ENCODE peak calls at places on chromosomes 4 and X, in eight cellular contexts. L is suprapubic skin; X is cardiac muscle cell; V is CD4-positive, alpha-beta memory T cell; E is colonic mucosa; D is stomach; G is HL-60; R is hepatocyte. W is an unnamed sample.

GRCh38 chr4:89356086-89356485 is 48.5 kb upstream of the GPRIN3 start:
- DNase-seq in X (no peak), V (no peak), D (peak), E (peak), R (no peak), G (no peak), L (no peak), W (no peak)

GRCh38 chr4:188812644-188813043 is 673.4 kb downstream of the TRIML1 start:
- DNase-seq in D (no peak), V (no peak), G (no peak), L (no peak), R (no peak), E (no peak), X (no peak), W (no peak)

GRCh38 chrX:120456973-120457372 is 12.1 kb downstream of the LAMP2 start:
- DNase-seq in R (no peak), L (no peak), X (no peak), V (peak), E (no peak), G (peak), D (no peak), W (peak)

GRCh38 chr4:6603128-6603527 is 28.1 kb downstream of the MAN2B2 start:
- DNase-seq in E (no peak), R (no peak), V (no peak), L (no peak), G (no peak), D (no peak), X (no peak), W (no peak)

GRCh38 chrX:107729558-107730297 is 45.9 kb downstream of the TSC22D3 start:
- DNase-seq in G (no peak), E (no peak), X (peak), V (no peak), D (no peak), R (peak), L (no peak), W (no peak)

GRCh38 chrX:136662976-136663375 is 15.0 kb downstream of the CD40LG start:
- DNase-seq in L (no peak), G (no peak), D (no peak), X (no peak), E (no peak), R (no peak), V (peak), W (no peak)

GRCh38 chr4:36399762-36400353 is 118.4 kb downstream of the DTHD1 start:
- DNase-seq in X (peak), E (peak), R (peak), D (no peak), L (no peak), G (peak), V (peak), W (peak)

GRCh38 chr4:158805628-158806471 is 37.0 kb downstream of the FNIP2 start:
- DNase-seq in G (peak), L (no peak), E (no peak), V (no peak), R (peak), X (no peak), D (peak), W (no peak)

GRCh38 chr4:138192113-138192512 is 50.0 kb downstream of the SLC7A11 start:
- DNase-seq in X (no peak), D (no peak), R (no peak), L (no peak), G (no peak), V (no peak), E (no peak), W (no peak)

GRCh38 chr4:112119358-112119783 is 25.9 kb upstream of the FAM241A start:
- DNase-seq in E (no peak), L (no peak), V (no peak), X (no peak), G (no peak), D (no peak), R (no peak), W (no peak)

GRCh38 chr4:55673424-55673823 is 37.3 kb upstream of the NMU start:
- DNase-seq in V (no peak), R (no peak), G (peak), E (no peak), D (no peak), X (no peak), L (no peak), W (no peak)

GRCh38 chrX:154806837-154807501 is 1.7 kb upstream of the MPP1 start:
- DNase-seq in E (no peak), X (no peak), D (no peak), R (no peak), V (no peak), G (no peak), L (no peak), W (no peak)

GRCh38 chr4:123941306-123941705 is 544.7 kb downstream of the SPRY1 start:
- DNase-seq in E (no peak), G (no peak), D (no peak), L (no peak), X (peak), R (no peak), V (no peak), W (no peak)

GRCh38 chr4:54940996-54941395 is 184.4 kb downstream of the KDR start:
- DNase-seq in G (no peak), L (no peak), X (no peak), R (no peak), D (no peak), V (no peak), E (no peak), W (peak)

GRCh38 chr4:48905363-48906015 is 1.1 kb downstream of the OCIAD2 start:
- DNase-seq in X (peak), V (no peak), R (peak), E (peak), D (peak), L (no peak), G (no peak), W (no peak)

GRCh38 chr4:123832173-123833026 is 435.8 kb downstream of the SPRY1 start:
- DNase-seq in D (no peak), R (peak), E (no peak), X (peak), L (peak), V (no peak), G (no peak), W (no peak)

GRCh38 chr4:38743866-38744265 is 38.9 kb downstream of the TLR10 start:
- DNase-seq in G (no peak), D (no peak), X (peak), V (no peak), L (no peak), R (no peak), E (no peak), W (no peak)

GRCh38 chr4:55386073-55386472 is 9.7 kb upstream of the TMEM165 start:
- DNase-seq in D (no peak), X (peak), V (no peak), G (no peak), R (no peak), E (no peak), L (no peak), W (peak)

GRCh38 chrX:63250253-63250868 is 100.8 kb downstream of the SPIN4 start:
- DNase-seq in D (peak), R (peak), G (peak), V (peak), L (no peak), E (peak), X (peak), W (peak)

GRCh38 chrX:135914404-135914803 is 20.9 kb downstream of the SAGE1 start:
- DNase-seq in D (no peak), G (no peak), R (no peak), V (no peak), L (no peak), X (no peak), E (no peak), W (no peak)

GRCh38 chr4:6076391-6076790 is 58.2 kb upstream of the C4orf50 start:
- DNase-seq in X (no peak), L (no peak), V (no peak), D (no peak), R (no peak), E (no peak), G (no peak), W (no peak)

GRCh38 chrX:47854474-47854873 is 17.8 kb downstream of the ZNF81 start:
- DNase-seq in R (peak), D (peak), X (peak), L (no peak), V (peak), G (no peak), E (peak), W (peak)

GRCh38 chrX:30593435-30594200 is 16.1 kb upstream of the TASL start:
- DNase-seq in E (no peak), X (no peak), V (peak), D (no peak), R (no peak), L (no peak), G (peak), W (peak)

GRCh38 chr4:24643774-24644520 is 59.6 kb upstream of the DHX15 start:
- DNase-seq in V (no peak), R (no peak), E (peak), G (no peak), X (peak), L (no peak), D (no peak), W (no peak)

DNA sequence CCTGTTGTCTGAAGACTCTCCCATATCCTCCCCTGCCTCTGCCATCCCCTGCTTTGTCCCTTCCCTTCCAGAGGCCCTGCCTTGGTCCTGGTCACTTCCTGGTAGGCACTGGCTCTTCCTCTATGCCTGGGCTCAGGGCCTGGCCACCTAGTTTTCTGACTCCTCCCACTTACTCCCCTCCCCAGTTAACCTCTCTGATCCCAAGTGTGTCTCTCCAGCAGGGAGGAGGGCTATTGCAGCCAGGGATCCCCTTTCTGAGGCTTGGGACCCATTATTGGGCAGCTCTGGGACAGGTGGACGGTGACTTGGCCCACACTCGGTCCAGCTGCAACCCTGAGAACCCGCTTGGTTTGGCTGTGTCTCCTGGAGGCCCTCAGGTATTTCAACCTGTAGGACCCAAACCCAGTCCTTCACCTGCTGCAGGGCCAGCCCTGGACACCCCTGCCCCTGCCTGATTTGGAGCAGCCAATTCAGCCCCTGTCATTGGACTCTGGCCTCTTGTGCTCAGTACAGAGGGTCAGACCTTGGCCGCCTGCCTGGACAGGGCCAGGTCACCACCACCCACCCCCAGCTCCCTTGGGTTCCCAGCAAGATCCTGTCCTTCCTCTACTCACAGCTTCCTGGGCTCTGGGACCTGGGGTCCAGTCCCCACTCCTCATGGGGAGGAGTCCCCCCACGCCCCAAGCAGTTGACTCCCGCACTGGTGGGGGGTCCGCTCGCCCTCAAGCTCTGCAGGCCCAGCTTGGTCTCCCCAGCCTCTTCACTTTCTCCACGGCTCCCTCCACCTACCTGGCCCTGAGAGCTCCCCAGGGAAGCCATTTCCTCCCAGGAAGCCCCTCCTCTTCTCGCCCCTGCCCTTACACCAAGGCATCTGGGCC is 1.1 kb upstream of the SH3BP2 start:
- DNase-seq in R (peak), L (peak), G (no peak), X (no peak), V (no peak), E (peak), D (peak), W (no peak)
- H3K27ac ChIP-seq in R (peak), L (peak), G (peak), X (no peak), V (no peak), E (no peak), D (peak), W (no peak)

GRCh38 chr4:53362093-53362492 is 3.8 kb downstream of the SCFD2 start:
- DNase-seq in D (no peak), X (no peak), L (no peak), G (no peak), V (no peak), E (no peak), R (no peak), W (no peak)
- H3K4me3 ChIP-seq in D (no peak), X (no peak), L (no peak), G (no peak), V (no peak), E (no peak), R (no peak), W (peak)

GRCh38 chr4:101191302-101192098 is 155.8 kb downstream of the PPP3CA start:
- DNase-seq in V (no peak), G (no peak), E (peak), L (peak), R (peak), X (peak), D (peak), W (no peak)

GRCh38 chr4:101186558-101187184 is 160.7 kb downstream of the PPP3CA start:
- DNase-seq in G (no peak), R (no peak), E (no peak), L (no peak), X (no peak), V (no peak), D (no peak), W (no peak)

GRCh38 chr4:101188906-101189305 is 158.4 kb downstream of the PPP3CA start:
- DNase-seq in G (no peak), E (no peak), R (no peak), X (no peak), V (no peak), D (no peak), L (no peak), W (no peak)

GRCh38 chr4:101184668-101185067 is 162.7 kb downstream of the PPP3CA start:
- DNase-seq in X (no peak), D (no peak), E (peak), R (no peak), V (no peak), G (no peak), L (no peak), W (no peak)

DNA sequence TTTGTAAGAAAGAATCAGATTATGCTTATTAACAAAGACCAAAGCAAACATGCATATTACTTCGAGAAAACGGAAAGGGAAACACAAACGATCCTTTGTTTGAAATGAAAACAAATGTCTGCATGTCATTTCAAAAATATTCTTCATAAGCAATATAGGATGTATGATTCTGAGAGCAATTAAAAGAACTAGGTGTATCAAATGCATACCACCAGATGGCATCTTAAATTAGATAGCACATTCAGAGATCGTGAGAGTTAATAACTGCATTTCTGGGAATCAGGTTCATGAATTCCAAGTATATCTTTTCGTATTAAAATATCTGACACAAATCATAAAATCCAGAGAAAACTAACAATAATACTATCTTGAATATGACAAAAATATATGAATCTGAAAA is 159.5 kb downstream of the PPP3CA start:
- DNase-seq in L (no peak), D (no peak), V (peak), R (no peak), G (no peak), X (no peak), E (no peak), W (peak)
- H3K27ac ChIP-seq in L (no peak), D (no peak), V (no peak), R (no peak), G (no peak), X (no peak), E (no peak), W (no peak)

GRCh38 chr4:41541697-41542096 is 3.7 kb downstream of the LIMCH1 start:
- DNase-seq in V (no peak), X (peak), G (no peak), E (no peak), D (no peak), R (peak), L (no peak), W (no peak)

GRCh38 chr4:41538887-41539498 is 1.0 kb downstream of the LIMCH1 start:
- DNase-seq in G (no peak), L (no peak), R (no peak), E (no peak), X (no peak), D (no peak), V (no peak), W (no peak)

GRCh38 chr4:41540687-41541086 is 2.7 kb downstream of the LIMCH1 start:
- DNase-seq in V (no peak), X (no peak), G (no peak), R (no peak), E (no peak), L (no peak), D (no peak), W (no peak)

GRCh38 chr4:41538017-41538733 is at the start of gene LIMCH1:
- DNase-seq in E (no peak), L (peak), D (no peak), R (no peak), X (no peak), G (no peak), V (no peak), W (no peak)

DNA sequence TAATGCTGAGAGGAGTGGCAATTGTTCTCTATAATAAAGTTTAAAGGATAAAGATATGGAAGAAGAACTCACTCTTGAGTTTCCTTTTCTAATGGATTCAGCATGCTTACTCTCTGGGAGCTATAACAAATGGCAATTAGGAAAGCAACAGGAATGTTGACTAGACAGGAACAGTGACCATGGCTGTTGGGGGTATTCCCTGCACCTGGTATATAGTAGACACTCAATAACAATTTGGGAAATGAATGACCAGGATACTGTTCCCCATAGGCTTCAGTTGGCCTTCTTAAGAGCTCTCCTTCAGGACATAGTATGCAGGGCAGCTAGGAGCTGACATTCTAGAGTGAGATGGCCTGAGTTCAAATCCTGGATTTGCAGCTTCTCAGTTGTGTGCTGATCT is 1.8 kb downstream of the LIMCH1 start:
- DNase-seq in R (no peak), E (no peak), G (no peak), D (no peak), V (no peak), X (no peak), L (no peak), W (no peak)
- H3K4me3 ChIP-seq in R (no peak), E (no peak), G (no peak), D (no peak), V (no peak), X (no peak), L (no peak), W (no peak)

GRCh38 chrX:148365233-148365632 is 135.2 kb upstream of the AFF2 start:
- DNase-seq in R (no peak), G (no peak), D (no peak), L (no peak), V (no peak), E (no peak), X (no peak), W (no peak)

GRCh38 chrX:148361641-148362040 is 138.8 kb upstream of the AFF2 start:
- DNase-seq in R (no peak), V (no peak), L (no peak), X (no peak), E (no peak), D (no peak), G (no peak), W (no peak)

DNA sequence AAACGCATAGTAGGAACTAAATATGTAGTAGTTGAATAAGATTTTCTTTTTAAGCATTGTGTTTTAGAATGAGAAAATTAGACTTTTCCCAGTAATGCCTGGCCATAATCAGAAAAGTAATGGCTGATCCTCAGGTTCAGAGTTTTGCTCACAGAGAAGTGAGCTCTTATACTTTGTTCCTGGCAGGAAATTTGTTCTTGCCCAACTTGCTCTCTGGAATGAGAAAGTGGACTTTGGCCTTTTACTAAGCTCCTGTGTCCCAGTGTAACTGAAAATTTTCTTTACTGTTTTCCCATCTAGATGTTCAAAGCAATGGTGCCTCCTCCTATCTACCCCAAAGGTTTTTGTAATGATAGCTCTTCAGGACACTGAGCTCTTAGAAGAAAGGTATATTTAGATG is 136.6 kb upstream of the AFF2 start:
- DNase-seq in G (no peak), L (no peak), V (no peak), X (no peak), D (no peak), E (no peak), R (peak), W (no peak)
- H3K27ac ChIP-seq in G (no peak), L (peak), V (no peak), X (peak), D (no peak), E (no peak), R (peak), W (no peak)

GRCh38 chr4:4864940-4865704 is 5.7 kb downstream of the MSX1 start:
- DNase-seq in G (no peak), E (no peak), R (peak), L (no peak), D (no peak), V (no peak), X (no peak), W (no peak)

GRCh38 chr4:4865705-4866123 is 6.2 kb downstream of the MSX1 start:
- DNase-seq in D (no peak), E (no peak), G (no peak), L (no peak), R (no peak), X (no peak), V (no peak), W (no peak)

GRCh38 chr4:4866833-4867744 is 7.6 kb downstream of the MSX1 start:
- DNase-seq in L (no peak), G (no peak), X (peak), V (no peak), D (no peak), E (no peak), R (peak), W (no peak)

GRCh38 chr4:4867745-4868505 is 8.5 kb downstream of the MSX1 start:
- DNase-seq in L (no peak), X (no peak), V (no peak), R (peak), E (no peak), D (no peak), G (no peak), W (no peak)

GRCh38 chr4:4866124-4866832 is 6.8 kb downstream of the MSX1 start:
- DNase-seq in X (peak), G (no peak), E (no peak), V (no peak), D (no peak), L (no peak), R (peak), W (no peak)
- H3K4me3 ChIP-seq in X (peak), G (no peak), E (no peak), V (no peak), D (peak), L (peak), R (no peak), W (no peak)

W was measured in OCI-LY7.